ENCODE peak calls at places on chromosomes 2 and 18, in ten cellular contexts. J, E, Y, Z, P, M, S, X, H and O are unnamed samples.
A peak's percentile ranks its signal among the peaks of the same experiment; 100 is the strongest.

GRCh38 chr2:239519081-239519920 is 118.5 kb upstream of the HDAC4 start:
- DNase-seq in J (no peak), E (no peak), Y (no peak), Z (no peak), P (no peak), M (no peak), S (no peak), X (no peak), H (no peak), O (peak; percentile 61)

GRCh38 chr2:102064679-102065674 is 73.2 kb downstream of the IL1R2 start:
- DNase-seq in J (no peak), E (no peak), Y (no peak), Z (no peak), P (no peak), M (no peak), S (no peak), X (no peak), H (no peak), O (no peak)

GRCh38 chr18:43081396-43081795 is 34.1 kb downstream of the RIT2 start:
- DNase-seq in J (no peak), E (no peak), Y (no peak), Z (no peak), P (no peak), M (no peak), S (no peak), X (no peak), H (no peak), O (no peak)

GRCh38 chr2:222613715-222614331 is 42.1 kb downstream of the FARSB start:
- DNase-seq in J (peak; percentile 80), E (peak; percentile 51), Y (peak; percentile 69), Z (no peak), P (peak; percentile 28), M (peak; percentile 17), S (peak; percentile 82), X (peak; percentile 81), H (peak; percentile 24), O (peak; percentile 67)

GRCh38 chr18:3791258-3791657 is 341.3 kb downstream of the TGIF1 start:
- DNase-seq in J (no peak), E (no peak), Y (no peak), Z (no peak), P (no peak), M (peak; percentile 89), S (no peak), X (no peak), H (no peak), O (no peak)

GRCh38 chr2:188576657-188577056 is 285.0 kb downstream of the GULP1 start:
- DNase-seq in J (peak; percentile 85), E (no peak), Y (no peak), Z (no peak), P (no peak), M (no peak), S (no peak), X (no peak), H (no peak), O (no peak)

GRCh38 chr2:45237850-45238542 is 228.7 kb upstream of the SIX2 start:
- DNase-seq in J (peak; percentile 75), E (peak; percentile 99), Y (no peak), Z (peak; percentile 54), P (peak; percentile 91), M (no peak), S (no peak), X (peak; percentile 29), H (no peak), O (no peak)

GRCh38 chr2:70498054-70498453 is 55.6 kb downstream of the TGFA start:
- DNase-seq in J (no peak), E (no peak), Y (peak; percentile 28), Z (no peak), P (no peak), M (peak; percentile 24), S (peak; percentile 28), X (no peak), H (no peak), O (no peak)

GRCh38 chr2:188970201-188970600 is 4.0 kb upstream of the COL3A1 start:
- DNase-seq in J (no peak), E (no peak), Y (no peak), Z (no peak), P (no peak), M (no peak), S (no peak), X (no peak), H (no peak), O (no peak)

GRCh38 chr18:74804677-74805076 is 207.0 kb downstream of the ZNF407 start:
- DNase-seq in J (peak; percentile 57), E (no peak), Y (no peak), Z (no peak), P (no peak), M (peak; percentile 65), S (no peak), X (no peak), H (no peak), O (no peak)

GRCh38 chr2:25050128-25050527 is 8.3 kb downstream of the EFR3B start:
- DNase-seq in J (no peak), E (no peak), Y (no peak), Z (no peak), P (no peak), M (no peak), S (no peak), X (no peak), H (no peak), O (no peak)

GRCh38 chr18:35507623-35508022 is 9.9 kb upstream of the INO80C start:
- DNase-seq in J (no peak), E (no peak), Y (no peak), Z (no peak), P (no peak), M (no peak), S (no peak), X (no peak), H (no peak), O (no peak)